ENCODE peak calls at places on chromosomes 6 and 20, in six cellular contexts. O is ovary, N is osteocyte, B is AG10803, D is BJ, G is nephron progenitor cell. R is an unnamed sample.

GRCh38 chr6:167892835-167893234 is 66.1 kb downstream of the AFDN start:
- DNase-seq in O (no peak), N (no peak), B (no peak), D (no peak), G (no peak), R (no peak)

GRCh38 chr20:48773837-48774418 is 53.9 kb downstream of the PREX1 start:
- DNase-seq in O (no peak), N (no peak), B (peak; percentile 78), D (no peak), G (no peak), R (no peak)

GRCh38 chr6:10720229-10720959 is 2.5 kb upstream of the TMEM14C start:
- DNase-seq in O (peak; percentile 54), N (no peak), B (peak; percentile 18), D (no peak), G (no peak), R (no peak)

GRCh38 chr6:4913705-4914411 is 90.0 kb downstream of the RPP40 start:
- DNase-seq in O (no peak), N (no peak), B (no peak), D (no peak), G (no peak), R (no peak)

GRCh38 chr6:30618270-30618787 is 689 bp downstream of the MRPS18B start:
- DNase-seq in O (no peak), N (no peak), B (peak; percentile 48), D (no peak), G (no peak), R (no peak)

GRCh38 chr6:142551145-142551811 is 249.5 kb downstream of the ADGRG6 start:
- DNase-seq in O (no peak), N (no peak), B (peak; percentile 23), D (no peak), G (no peak), R (no peak)

GRCh38 chr6:136073216-136073615 is 176.9 kb downstream of the MTFR2 start:
- DNase-seq in O (no peak), N (no peak), B (peak; percentile 49), D (no peak), G (no peak), R (no peak)

GRCh38 chr6:32885698-32886286 is 31.8 kb downstream of the PSMB9 start:
- DNase-seq in O (no peak), N (no peak), B (peak; percentile 73), D (peak; percentile 16), G (no peak), R (no peak)

GRCh38 chr20:35551485-35551884 is 9.6 kb downstream of the ERGIC3 start:
- DNase-seq in O (no peak), N (no peak), B (no peak), D (no peak), G (no peak), R (no peak)

GRCh38 chr6:134115715-134116074 is 63.3 kb upstream of the SLC2A12 start:
- DNase-seq in O (no peak), N (no peak), B (no peak), D (no peak), G (no peak), R (no peak)

GRCh38 chr20:36490191-36490590 is 51.1 kb upstream of the MYL9 start:
- DNase-seq in O (no peak), N (no peak), B (no peak), D (no peak), G (no peak), R (no peak)

GRCh38 chr20:18717062-18717461 is 96.5 kb upstream of the SCP2D1 start:
- DNase-seq in O (no peak), N (no peak), B (no peak), D (no peak), G (no peak), R (no peak)

GRCh38 chr20:34222208-34222607 is 19.0 kb upstream of the ASIP start:
- DNase-seq in O (no peak), N (no peak), B (peak; percentile 98), D (peak; percentile 93), G (no peak), R (no peak)

GRCh38 chr6:12507641-12508040 is 208.9 kb upstream of the PHACTR1 start:
- DNase-seq in O (no peak), N (no peak), B (no peak), D (no peak), G (no peak), R (no peak)

GRCh38 chr6:19410477-19410876 is 426.7 kb upstream of the ID4 start:
- DNase-seq in O (no peak), N (no peak), B (peak; percentile 33), D (no peak), G (no peak), R (no peak)

GRCh38 chr20:13953227-13953626 is 37.2 kb downstream of the SEL1L2 start:
- DNase-seq in O (no peak), N (no peak), B (no peak), D (no peak), G (peak; percentile 13), R (no peak)

GRCh38 chr6:42451595-42452170 is at the start of gene TRERF1:
- DNase-seq in O (peak; percentile 64), N (peak; percentile 86), B (peak; percentile 66), D (no peak), G (peak; percentile 69), R (peak; percentile 61)

GRCh38 chr20:1420066-1420465 is 27.2 kb upstream of the FKBP1A start:
- DNase-seq in O (no peak), N (no peak), B (no peak), D (no peak), G (no peak), R (no peak)

GRCh38 chr6:38021029-38021428 is 201.5 kb downstream of the ZFAND3 start:
- DNase-seq in O (no peak), N (no peak), B (no peak), D (no peak), G (no peak), R (no peak)

GRCh38 chr6:12813321-12813720 is 96.8 kb downstream of the PHACTR1 start:
- DNase-seq in O (no peak), N (no peak), B (peak; percentile 85), D (no peak), G (no peak), R (no peak)

GRCh38 chr20:46720776-46721425 is 11.5 kb downstream of the SLC2A10 start:
- DNase-seq in O (no peak), N (no peak), B (no peak), D (no peak), G (no peak), R (no peak)

DNA sequence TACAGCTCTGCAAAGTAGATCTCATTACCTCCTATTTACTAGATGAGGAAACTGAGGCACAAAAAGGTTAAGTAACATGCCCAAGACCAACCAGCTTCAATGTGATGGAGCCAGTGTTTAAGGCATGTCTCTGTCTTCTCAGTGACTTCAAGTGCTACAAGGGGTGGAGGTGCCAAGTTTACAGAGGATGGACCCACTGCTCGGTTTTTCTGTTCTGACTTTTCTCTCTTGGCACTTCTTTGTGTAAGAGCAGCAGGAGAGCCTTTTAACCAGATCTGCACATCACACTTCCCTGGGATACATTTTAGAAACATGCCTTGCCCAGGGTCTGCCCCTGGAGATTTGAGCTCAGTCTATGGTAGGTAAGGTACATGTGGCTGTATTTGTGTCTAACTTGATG is 9.8 kb downstream of the WRNIP1 start:
- DNase-seq in O (no peak), N (no peak), B (no peak), D (no peak), G (no peak), R (no peak)
- TF ChIP-seq CTCF in O (no peak), N (no peak), B (no peak), D (no peak), G (no peak), R (no peak)

GRCh38 chr20:24489631-24490260 is 20.3 kb downstream of the SYNDIG1 start:
- DNase-seq in O (no peak), N (no peak), B (no peak), D (no peak), G (no peak), R (no peak)
- TF ChIP-seq CTCF in O (no peak), N (no peak), B (no peak), D (no peak), G (no peak), R (no peak)

GRCh38 chr6:26089272-26089671 is 2.0 kb downstream of the HFE start:
- DNase-seq in O (no peak), N (no peak), B (no peak), D (no peak), G (no peak), R (no peak)

GRCh38 chr6:26086214-26086613 is 1.0 kb upstream of the HFE start:
- DNase-seq in O (no peak), N (no peak), B (no peak), D (no peak), G (no peak), R (no peak)

GRCh38 chr6:26092443-26092842 is 5.2 kb downstream of the HFE start:
- DNase-seq in O (no peak), N (no peak), B (no peak), D (no peak), G (no peak), R (no peak)

GRCh38 chr6:26088344-26088743 is 1.1 kb downstream of the HFE start:
- DNase-seq in O (no peak), N (no peak), B (no peak), D (no peak), G (no peak), R (no peak)

DNA sequence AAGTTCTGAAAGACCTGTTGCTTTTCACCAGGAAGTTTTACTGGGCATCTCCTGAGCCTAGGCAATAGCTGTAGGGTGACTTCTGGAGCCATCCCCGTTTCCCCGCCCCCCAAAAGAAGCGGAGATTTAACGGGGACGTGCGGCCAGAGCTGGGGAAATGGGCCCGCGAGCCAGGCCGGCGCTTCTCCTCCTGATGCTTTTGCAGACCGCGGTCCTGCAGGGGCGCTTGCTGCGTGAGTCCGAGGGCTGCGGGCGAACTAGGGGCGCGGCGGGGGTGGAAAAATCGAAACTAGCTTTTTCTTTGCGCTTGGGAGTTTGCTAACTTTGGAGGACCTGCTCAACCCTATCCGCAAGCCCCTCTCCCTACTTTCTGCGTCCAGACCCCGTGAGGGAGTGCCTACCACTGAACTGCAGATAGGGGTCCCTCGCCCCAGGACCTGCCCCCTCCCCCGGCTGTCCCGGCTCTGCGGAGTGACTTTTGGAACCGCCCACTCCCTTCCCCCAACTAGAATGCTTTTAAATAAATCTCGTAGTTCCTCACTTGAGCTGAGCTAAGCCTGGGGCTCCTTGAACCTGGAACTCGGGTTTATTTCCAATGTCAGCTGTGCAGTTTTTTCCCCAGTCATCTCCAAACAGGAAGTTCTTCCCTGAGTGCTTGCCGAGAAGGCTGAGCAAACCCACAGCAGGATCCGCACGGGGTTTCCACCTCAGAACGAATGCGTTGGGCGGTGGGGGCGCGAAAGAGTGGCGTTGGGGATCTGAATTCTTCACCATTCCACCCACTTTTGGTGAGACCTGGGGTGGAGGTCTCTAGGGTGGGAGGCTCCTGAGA is at the start of gene HFE:
- DNase-seq in O (peak; percentile 70), N (no peak), B (peak; percentile 60), D (no peak), G (peak; percentile 44), R (peak; percentile 38)
- TF ChIP-seq CTCF in O (no peak), N (no peak), B (peak; percentile 18), D (peak; percentile 38), G (no peak), R (no peak)

DNA sequence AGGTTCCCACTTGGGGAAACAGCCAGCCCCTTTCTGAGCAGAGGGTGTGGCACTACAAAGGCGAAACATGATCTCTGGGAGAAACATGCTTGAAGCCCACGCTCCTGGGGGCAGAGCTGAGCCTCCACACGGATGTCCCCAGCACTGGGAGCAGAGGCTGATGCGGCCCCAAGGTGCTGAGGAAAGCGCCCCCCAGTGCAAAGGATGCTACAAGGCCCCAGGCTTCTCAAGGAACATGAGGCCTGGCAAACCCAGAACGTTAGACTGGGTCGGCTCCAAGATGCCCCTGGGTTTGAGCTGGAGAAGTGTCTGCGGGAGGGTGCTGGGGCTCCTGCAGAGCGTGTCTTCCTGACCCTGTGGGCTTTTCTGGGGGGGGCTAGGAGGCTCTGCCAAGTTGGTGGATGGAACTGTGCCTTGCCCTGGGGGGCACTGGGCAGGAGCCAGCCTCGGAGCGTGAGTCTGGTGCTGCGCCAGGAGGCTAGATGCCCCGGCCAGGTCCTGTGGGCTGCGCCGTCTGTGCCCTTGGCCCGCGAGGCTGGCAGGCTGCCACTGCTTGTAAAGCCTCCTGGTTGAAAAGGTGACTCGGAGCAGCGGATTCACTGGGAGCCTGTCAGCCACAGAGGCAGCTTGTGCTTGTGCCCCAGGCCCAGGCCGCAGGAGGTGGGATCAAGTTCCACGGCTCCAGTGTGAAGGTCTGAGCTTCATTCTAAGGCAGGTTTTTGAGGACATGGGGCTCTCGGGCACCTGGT is 8.1 kb downstream of the SYNJ2 start:
- DNase-seq in O (peak; percentile 82), N (peak; percentile 93), B (no peak), D (no peak), G (no peak), R (no peak)
- TF ChIP-seq CTCF in O (no peak), N (no peak), B (no peak), D (peak; percentile 31), G (no peak), R (no peak)